ENCODE peak calls at places on chromosome 12, in eight cellular contexts. S is fibroblast of lung, U is thoracic aorta, E is psoas muscle, B is neural progenitor cell, Q is GM23248, N is HCT116, G is PC-9. L is an unnamed sample. For H3K4me1 and H3K27me3, the result is how much of the 10 kb centered on the place peaks cover.

GRCh38 chr12:3106564-3106963 is 29.4 kb downstream of the TSPAN9 start:
- DNase-seq in S (no peak), U (no peak), E (no peak), B (no peak), Q (no peak), N (no peak), G (no peak), L (no peak)

GRCh38 chr12:15244926-15245325 is 23.7 kb upstream of the RERG start:
- DNase-seq in S (no peak), U (no peak), E (no peak), B (no peak), Q (no peak), N (no peak), G (no peak), L (no peak)

GRCh38 chr12:45130881-45131281 is 80.0 kb upstream of the DBX2 start:
- DNase-seq in S (peak), U (no peak), E (no peak), B (peak), Q (peak), N (peak), G (peak), L (no peak)

GRCh38 chr12:30188602-30189326 is 405.0 kb upstream of the TMTC1 start:
- DNase-seq in S (no peak), U (no peak), E (no peak), B (no peak), Q (no peak), N (no peak), G (no peak), L (no peak)

GRCh38 chr12:44459569-44459968 is 416.5 kb downstream of the NELL2 start:
- DNase-seq in S (no peak), U (no peak), E (no peak), B (no peak), Q (no peak), N (no peak), G (no peak), L (no peak)

GRCh38 chr12:46921048-46921753 is 95.4 kb upstream of the SLC38A4 start:
- DNase-seq in S (peak), U (no peak), E (no peak), B (no peak), Q (peak), N (no peak), G (no peak), L (no peak)

GRCh38 chr12:107553211-107553765 is 132.3 kb upstream of the PWP1 start:
- DNase-seq in S (no peak), U (no peak), E (no peak), B (no peak), Q (no peak), N (no peak), G (no peak), L (no peak)

GRCh38 chr12:57242691-57243454 is 8.1 kb downstream of the STAC3 start:
- DNase-seq in S (peak), U (no peak), E (peak), B (peak), Q (peak), N (peak), G (peak), L (peak)

GRCh38 chr12:125018356-125018755 is 24.9 kb downstream of the BRI3BP start:
- DNase-seq in S (no peak), U (no peak), E (no peak), B (no peak), Q (no peak), N (no peak), G (no peak), L (no peak)

GRCh38 chr12:64990991-64991570 is 130.0 kb downstream of the WIF1 start:
- DNase-seq in S (no peak), U (no peak), E (no peak), B (peak), Q (peak), N (no peak), G (no peak), L (no peak)

GRCh38 chr12:123131879-123132402 is 18.9 kb downstream of the PITPNM2 start:
- DNase-seq in S (no peak), U (no peak), E (peak), B (no peak), Q (no peak), N (no peak), G (no peak), L (peak)

GRCh38 chr12:30796508-30796780 is 41.7 kb upstream of the CAPRIN2 start:
- DNase-seq in S (peak), U (no peak), E (peak), B (peak), Q (peak), N (no peak), G (peak), L (no peak)

GRCh38 chr12:106138279-106138645 is 492 bp downstream of the NUAK1 start:
- DNase-seq in S (no peak), U (no peak), E (no peak), B (no peak), Q (peak), N (no peak), G (peak), L (no peak)

GRCh38 chr12:72612171-72612570 is 340.0 kb downstream of the TRHDE start:
- DNase-seq in S (peak), U (no peak), E (no peak), B (no peak), Q (no peak), N (no peak), G (no peak), L (no peak)

GRCh38 chr12:17383321-17383720 is 706.7 kb downstream of the RERGL start:
- DNase-seq in S (no peak), U (no peak), E (no peak), B (no peak), Q (no peak), N (no peak), G (no peak), L (no peak)

GRCh38 chr12:241266-241665 is 21.4 kb downstream of the SLC6A13 start:
- DNase-seq in S (no peak), U (no peak), E (no peak), B (no peak), Q (no peak), N (no peak), G (no peak), L (no peak)

GRCh38 chr12:127726928-127727327 is 540.0 kb upstream of the TMEM132C start:
- DNase-seq in S (no peak), U (no peak), E (no peak), B (no peak), Q (no peak), N (no peak), G (no peak), L (no peak)

GRCh38 chr12:127720334-127720733 is 546.6 kb upstream of the TMEM132C start:
- DNase-seq in S (no peak), U (no peak), E (no peak), B (no peak), Q (no peak), N (no peak), G (no peak), L (no peak)

GRCh38 chr12:127717293-127717692 is 549.7 kb upstream of the TMEM132C start:
- DNase-seq in S (peak), U (no peak), E (no peak), B (no peak), Q (peak), N (no peak), G (no peak), L (no peak)

GRCh38 chr12:127723236-127723635 is 543.7 kb upstream of the TMEM132C start:
- DNase-seq in S (no peak), U (no peak), E (no peak), B (no peak), Q (no peak), N (no peak), G (no peak), L (no peak)

GRCh38 chr12:127722651-127723050 is 544.3 kb upstream of the TMEM132C start:
- DNase-seq in S (no peak), U (no peak), E (no peak), B (no peak), Q (no peak), N (no peak), G (no peak), L (no peak)
- H3K4me3 ChIP-seq in S (no peak), U (no peak), E (no peak), B (no peak), Q (no peak), N (no peak), G (no peak), L (no peak)

GRCh38 chr12:50507930-50508329 is 3.1 kb downstream of the DIP2B start:
- DNase-seq in S (no peak), U (no peak), E (no peak), B (no peak), Q (no peak), N (no peak), G (no peak), L (peak)

GRCh38 chr12:50507474-50507838 is 2.7 kb downstream of the DIP2B start:
- DNase-seq in S (no peak), U (no peak), E (no peak), B (no peak), Q (no peak), N (no peak), G (no peak), L (no peak)

GRCh38 chr12:50506753-50507473 is 2.1 kb downstream of the DIP2B start:
- DNase-seq in S (peak), U (no peak), E (no peak), B (no peak), Q (no peak), N (no peak), G (no peak), L (no peak)

GRCh38 chr12:50509009-50509663 is 4.4 kb downstream of the DIP2B start:
- DNase-seq in S (no peak), U (no peak), E (no peak), B (no peak), Q (no peak), N (no peak), G (no peak), L (no peak)

DNA sequence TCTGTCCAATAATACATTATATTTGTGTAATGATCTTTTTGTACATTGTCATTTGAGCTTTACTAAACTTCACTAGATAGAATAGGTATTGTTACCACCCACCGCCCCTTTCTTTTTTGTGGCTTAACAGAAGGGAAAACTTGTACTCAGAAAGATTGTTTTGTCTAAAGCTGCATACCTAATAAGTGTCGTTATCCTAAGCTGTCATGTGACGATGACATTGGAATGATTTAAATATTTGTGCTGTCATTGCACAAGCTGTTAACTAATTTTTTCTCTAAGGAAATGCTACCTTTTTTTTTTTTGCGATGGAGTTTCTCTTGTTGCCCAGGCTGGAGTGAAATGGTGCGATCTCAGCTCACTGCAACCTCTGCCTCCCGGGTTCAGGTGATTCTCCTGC is 3.6 kb downstream of the DIP2B start:
- DNase-seq in S (no peak), U (no peak), E (no peak), B (no peak), Q (peak), N (no peak), G (no peak), L (no peak)
- H3K4me1 ChIP-seq in S (under half), U (under half), E (under half), B (under half), Q (under half), N (under half), G (under half), L (half or more)

GRCh38 chr12:119929974-119930373 is 52.9 kb upstream of the CIT start:
- DNase-seq in S (no peak), U (no peak), E (no peak), B (no peak), Q (no peak), N (no peak), G (no peak), L (no peak)
- H3K27me3 ChIP-seq in S (under half), U (under half), E (under half), B (under half), Q (under half), N (under half), G (under half), L (under half)

DNA sequence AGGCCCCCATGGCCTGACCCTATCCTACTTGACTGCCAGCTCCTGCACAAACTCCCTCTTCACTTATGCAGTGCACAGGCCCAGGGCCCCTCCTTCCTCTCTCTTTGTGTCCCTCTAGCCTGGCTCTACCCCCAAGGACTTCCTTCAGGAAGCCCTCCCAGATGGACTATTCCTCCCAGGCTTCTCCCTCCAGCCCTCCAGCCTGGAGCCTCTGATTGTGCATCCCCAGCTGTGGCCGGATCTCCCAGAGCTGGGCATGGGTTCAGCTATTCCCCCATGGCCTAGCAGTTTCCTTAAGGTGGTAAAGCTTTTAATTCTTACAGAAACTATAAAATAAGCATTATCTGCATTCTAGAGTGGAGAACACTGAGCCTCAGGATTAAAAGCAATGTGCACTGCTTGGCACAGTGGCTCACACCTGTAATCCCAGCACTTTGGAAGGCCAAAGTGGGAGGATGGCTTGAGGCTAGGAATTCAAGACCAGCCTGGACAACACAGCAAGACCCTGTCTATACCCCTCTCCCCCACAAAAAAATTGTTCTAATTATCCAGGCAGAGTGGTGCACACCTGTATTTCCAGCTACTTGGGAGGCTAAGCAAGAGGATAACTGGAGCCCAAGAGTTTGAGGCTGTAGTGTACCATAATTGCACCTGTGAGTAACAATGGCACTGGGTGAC is 16.8 kb upstream of the KRT8 start:
- DNase-seq in S (no peak), U (no peak), E (no peak), B (no peak), Q (no peak), N (no peak), G (no peak), L (no peak)
- H3K4me3 ChIP-seq in S (no peak), U (no peak), E (no peak), B (no peak), Q (no peak), N (no peak), G (no peak), L (no peak)

GRCh38 chr12:51216652-51217051 is 1.2 kb downstream of the POU6F1 start:
- DNase-seq in S (no peak), U (no peak), E (no peak), B (peak), Q (no peak), N (no peak), G (no peak), L (no peak)
- H3K4me1 ChIP-seq in S (under half), U (under half), E (under half), B (under half), Q (under half), N (under half), G (under half), L (under half)

GRCh38 chr12:5030066-5030465 is 13.6 kb upstream of the KCNA5 start:
- DNase-seq in S (no peak), U (no peak), E (no peak), B (no peak), Q (no peak), N (no peak), G (no peak), L (no peak)
- H3K27me3 ChIP-seq in S (under half), U (under half), E (under half), B (under half), Q (under half), N (under half), G (half or more), L (under half)

DNA sequence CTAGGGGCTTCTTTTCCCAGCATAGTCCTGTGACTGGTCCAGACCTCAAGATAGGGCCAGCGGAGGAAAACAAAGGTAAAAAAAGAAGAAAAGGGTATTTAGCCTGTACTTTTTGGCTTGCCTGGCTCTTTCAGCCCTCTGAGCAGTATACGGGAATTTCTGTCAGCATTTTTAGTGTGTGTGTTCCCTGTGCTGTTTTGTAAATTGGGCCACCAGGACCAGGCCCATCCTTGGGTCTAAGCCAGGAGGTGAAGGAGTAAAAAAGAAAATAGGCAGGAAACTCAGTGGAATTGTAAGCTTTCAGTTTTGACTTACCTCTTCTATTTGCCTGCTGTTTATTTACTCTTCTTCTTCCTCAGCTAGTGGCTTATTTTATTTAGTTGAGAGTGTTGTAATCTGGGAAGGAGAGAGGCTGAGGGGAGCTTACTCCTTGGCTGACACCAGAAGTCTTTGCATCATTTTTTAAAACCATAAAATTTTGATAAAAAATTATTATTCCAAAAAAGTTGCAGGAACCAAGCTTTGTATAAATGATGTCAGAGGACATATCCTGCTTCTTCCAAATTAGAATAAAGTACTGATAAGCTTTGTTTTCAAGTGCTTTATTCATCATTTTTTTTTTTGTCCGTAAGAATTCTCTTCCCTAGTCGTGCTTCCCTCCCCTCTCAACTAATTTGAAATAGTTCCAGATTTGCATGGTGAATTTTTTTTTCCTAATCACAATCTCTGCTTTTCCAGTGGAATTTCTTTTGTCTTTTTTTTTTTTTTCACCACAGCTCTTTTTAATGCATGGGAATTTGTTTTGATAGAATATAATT is 63.8 kb downstream of the DIP2B start:
- DNase-seq in S (peak), U (no peak), E (no peak), B (no peak), Q (peak), N (no peak), G (no peak), L (no peak)
- H3K4me3 ChIP-seq in S (no peak), U (no peak), E (no peak), B (no peak), Q (no peak), N (no peak), G (no peak), L (no peak)

DNA sequence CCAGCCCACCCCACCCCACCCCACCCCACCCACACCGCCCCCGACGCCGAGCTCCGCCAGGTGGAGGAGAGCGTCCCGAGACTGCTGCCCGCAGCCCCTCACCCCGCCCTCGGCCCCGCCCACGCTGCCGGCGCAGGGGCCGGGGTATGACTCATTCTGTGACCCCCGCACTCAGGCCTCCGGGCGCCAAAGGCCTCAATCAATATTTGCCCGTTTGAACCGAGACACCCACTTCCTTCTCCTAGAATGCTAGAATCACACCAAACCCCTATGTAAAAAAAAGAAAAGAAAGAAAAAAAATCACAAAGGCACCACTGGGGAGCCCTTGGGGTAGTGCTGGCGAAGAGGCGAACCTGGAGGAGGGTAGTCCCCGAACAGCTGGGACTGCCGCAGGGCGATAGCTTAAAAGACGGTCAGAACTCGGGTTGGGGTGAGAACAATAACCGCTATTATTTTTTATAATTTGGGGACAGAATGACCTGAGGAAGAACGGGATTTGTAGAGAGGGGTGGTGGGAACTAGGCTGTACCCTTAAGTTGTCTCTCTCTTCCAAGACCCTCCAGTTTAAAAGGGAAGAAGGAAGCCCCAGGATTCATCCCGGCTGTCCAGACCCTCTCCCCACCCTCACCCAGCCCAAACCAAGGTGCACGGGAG is 894 bp downstream of the KRT8 start:
- DNase-seq in S (peak), U (no peak), E (no peak), B (peak), Q (peak), N (no peak), G (peak), L (peak)
- H3K4me1 ChIP-seq in S (under half), U (under half), E (under half), B (under half), Q (under half), N (half or more), G (half or more), L (under half)

DNA sequence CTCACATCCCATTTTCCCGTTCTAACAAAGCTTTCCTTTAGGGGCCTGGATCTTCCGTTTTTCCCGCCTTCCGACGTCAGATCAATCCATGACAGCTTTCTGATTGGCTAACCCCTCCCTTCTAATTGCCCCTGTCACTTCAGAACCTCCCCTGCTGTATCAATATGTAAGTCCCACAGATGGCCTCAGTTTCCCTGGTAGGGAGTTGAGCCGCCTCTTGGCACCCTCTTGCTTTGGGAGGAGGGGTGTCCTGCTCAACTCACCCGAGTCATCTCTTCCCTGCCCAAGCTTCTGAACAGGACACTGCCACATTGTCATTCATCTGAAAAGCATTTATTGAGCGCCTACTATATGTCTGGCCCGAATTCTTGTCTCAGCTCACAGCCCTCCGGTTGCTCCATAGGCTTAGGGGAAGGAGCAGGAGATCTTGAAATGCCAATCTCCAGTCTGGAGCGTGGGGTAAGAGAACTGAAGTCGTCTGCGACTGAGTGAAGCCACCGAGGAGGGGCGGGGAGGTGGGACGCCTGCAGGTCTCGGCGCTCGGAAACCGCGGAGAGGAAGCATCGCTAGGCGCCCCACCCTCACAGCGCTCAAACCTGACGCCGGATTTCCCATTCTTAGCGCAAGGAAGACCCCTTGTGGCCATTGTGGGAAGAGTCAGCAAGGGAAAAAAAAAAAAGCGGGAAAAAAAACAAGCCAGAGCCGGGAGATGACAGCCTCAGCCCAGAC is 28.0 kb upstream of the SMUG1 start:
- DNase-seq in S (peak), U (no peak), E (peak), B (peak), Q (peak), N (peak), G (peak), L (peak)
- H3K27me3 ChIP-seq in S (under half), U (under half), E (under half), B (half or more), Q (under half), N (under half), G (under half), L (under half)

L was measured in CD8-positive, alpha-beta T cell.